ENCODE peak calls at places on chromosomes 12 and 14, in eight cellular contexts. G, E, F, N, P, B, W and C are unnamed samples.

GRCh38 chr12:116454076-116454475 is 105.1 kb upstream of the MAP1LC3B2 start:
- DNase-seq in E (no peak), N (no peak), B (no peak), W (no peak), P (no peak), F (no peak), G (no peak), C (no peak)

GRCh38 chr14:72738181-72738611 is 155.7 kb downstream of the DPF3 start:
- DNase-seq in F (peak), G (no peak), W (no peak), N (no peak), E (no peak), P (no peak), B (no peak), C (no peak)

GRCh38 chr14:24235804-24236688 is 3.3 kb downstream of the GMPR2 start:
- DNase-seq in F (peak), G (no peak), B (no peak), N (no peak), P (no peak), W (no peak), E (no peak), C (peak)

GRCh38 chr14:48563465-48563864 is 888.1 kb upstream of the MDGA2 start:
- DNase-seq in W (no peak), N (no peak), P (no peak), G (peak), B (no peak), F (peak), E (no peak), C (peak)

GRCh38 chr12:29547844-29548243 is 50.4 kb upstream of the OVCH1 start:
- DNase-seq in P (no peak), F (no peak), B (no peak), G (no peak), W (no peak), N (no peak), E (no peak), C (no peak)

GRCh38 chr14:94022532-94023411 is 3.4 kb upstream of the OTUB2 start:
- DNase-seq in B (no peak), G (no peak), E (no peak), W (no peak), P (no peak), F (no peak), N (no peak), C (no peak)

GRCh38 chr12:11707535-11707934 is 58.1 kb downstream of the ETV6 start:
- DNase-seq in G (no peak), B (peak), N (no peak), E (no peak), F (no peak), W (no peak), P (peak), C (no peak)

GRCh38 chr12:30706476-30706875 is 10.8 kb upstream of the IPO8 start:
- DNase-seq in B (no peak), F (no peak), G (no peak), E (no peak), W (no peak), P (no peak), N (no peak), C (no peak)

GRCh38 chr14:38189930-38190726 is 17.6 kb upstream of the SSTR1 start:
- DNase-seq in E (no peak), F (no peak), W (no peak), N (no peak), G (no peak), B (no peak), P (no peak), C (peak)

GRCh38 chr14:29906256-29906885 is 21.3 kb downstream of the PRKD1 start:
- DNase-seq in B (no peak), N (no peak), W (peak), G (peak), E (no peak), F (no peak), P (no peak), C (no peak)

GRCh38 chr12:114688256-114688845 is 4.4 kb upstream of the TBX3 start:
- DNase-seq in G (no peak), N (no peak), E (no peak), B (no peak), W (no peak), P (no peak), F (peak), C (peak)

GRCh38 chr12:42643881-42644579 is 54.5 kb upstream of the PRICKLE1 start:
- DNase-seq in N (no peak), P (no peak), E (no peak), F (no peak), B (no peak), G (no peak), W (no peak), C (no peak)

GRCh38 chr12:68020699-68021098 is 31.5 kb downstream of the IFNG-AS1 start:
- DNase-seq in B (no peak), E (no peak), N (no peak), P (no peak), F (no peak), W (no peak), G (no peak), C (no peak)

GRCh38 chr12:119406811-119407210 is 72.3 kb downstream of the CCDC60 start:
- DNase-seq in P (no peak), W (no peak), B (no peak), F (no peak), N (no peak), G (no peak), E (no peak), C (no peak)

GRCh38 chr14:53855127-53855526 is 101.5 kb downstream of the BMP4 start:
- DNase-seq in B (no peak), G (no peak), E (no peak), F (no peak), P (no peak), N (no peak), W (no peak), C (no peak)